ENCODE peak calls at places on chromosomes 4 and X, in eight cellular contexts. One of them, this sample, is unnamed.

GRCh38 chr4:8642651-8643321 is 50.2 kb downstream of the CPZ start:
- DNase-seq in NCI-H1048: no peak
- DNase-seq in choroid plexus epithelial cell: no peak
- DNase-seq in B cell: no peak
- DNase-seq in GM23248: no peak
- DNase-seq in activated naive CD4-positive, alpha-beta T cell: no peak
- DNase-seq in uterus: no peak
- DNase-seq in frontal cortex: no peak
- DNase-seq in this sample: no peak

GRCh38 chr4:26713563-26714145 is 129.8 kb downstream of the TBC1D19 start:
- DNase-seq in frontal cortex: no peak
- DNase-seq in B cell: no peak
- DNase-seq in choroid plexus epithelial cell: no peak
- DNase-seq in GM23248: no peak
- DNase-seq in NCI-H1048: no peak
- DNase-seq in activated naive CD4-positive, alpha-beta T cell: no peak
- DNase-seq in uterus: no peak
- DNase-seq in this sample: no peak

GRCh38 chr4:128006592-128006991 is 41.4 kb downstream of the ABHD18 start:
- DNase-seq in frontal cortex: no peak
- DNase-seq in NCI-H1048: no peak
- DNase-seq in GM23248: peak; percentile 5
- DNase-seq in B cell: no peak
- DNase-seq in choroid plexus epithelial cell: peak; percentile 59
- DNase-seq in uterus: no peak
- DNase-seq in activated naive CD4-positive, alpha-beta T cell: no peak
- DNase-seq in this sample: no peak

GRCh38 chrX:40845331-40845911 is 110.1 kb upstream of the MED14 start:
- DNase-seq in frontal cortex: no peak
- DNase-seq in NCI-H1048: no peak
- DNase-seq in choroid plexus epithelial cell: peak; percentile 95
- DNase-seq in GM23248: peak; percentile 94
- DNase-seq in B cell: no peak
- DNase-seq in uterus: peak; percentile 29
- DNase-seq in activated naive CD4-positive, alpha-beta T cell: no peak
- DNase-seq in this sample: no peak

GRCh38 chr4:185276036-185276435 is 66.6 kb downstream of the SNX25 start:
- DNase-seq in B cell: no peak
- DNase-seq in GM23248: peak; percentile 75
- DNase-seq in frontal cortex: no peak
- DNase-seq in uterus: no peak
- DNase-seq in choroid plexus epithelial cell: peak; percentile 52
- DNase-seq in NCI-H1048: no peak
- DNase-seq in activated naive CD4-positive, alpha-beta T cell: no peak
- DNase-seq in this sample: no peak

GRCh38 chrX:7606253-7606652 is 236.7 kb upstream of the VCX start:
- DNase-seq in choroid plexus epithelial cell: no peak
- DNase-seq in GM23248: no peak
- DNase-seq in B cell: no peak
- DNase-seq in activated naive CD4-positive, alpha-beta T cell: no peak
- DNase-seq in NCI-H1048: no peak
- DNase-seq in uterus: no peak
- DNase-seq in frontal cortex: no peak
- DNase-seq in this sample: no peak

GRCh38 chr4:39576268-39576667 is 49.0 kb upstream of the UGDH start:
- DNase-seq in choroid plexus epithelial cell: no peak
- DNase-seq in NCI-H1048: no peak
- DNase-seq in B cell: no peak
- DNase-seq in uterus: no peak
- DNase-seq in frontal cortex: no peak
- DNase-seq in activated naive CD4-positive, alpha-beta T cell: no peak
- DNase-seq in GM23248: peak; percentile 29
- DNase-seq in this sample: no peak

GRCh38 chr4:150591904-150592303 is 10.0 kb downstream of the MAB21L2 start:
- DNase-seq in B cell: no peak
- DNase-seq in frontal cortex: no peak
- DNase-seq in GM23248: no peak
- DNase-seq in uterus: no peak
- DNase-seq in NCI-H1048: no peak
- DNase-seq in activated naive CD4-positive, alpha-beta T cell: no peak
- DNase-seq in choroid plexus epithelial cell: no peak
- DNase-seq in this sample: no peak

GRCh38 chrX:134294548-134294947 is 57.6 kb downstream of the CCDC160 start:
- DNase-seq in GM23248: peak; percentile 17
- DNase-seq in uterus: no peak
- DNase-seq in activated naive CD4-positive, alpha-beta T cell: no peak
- DNase-seq in choroid plexus epithelial cell: peak; percentile 31
- DNase-seq in B cell: no peak
- DNase-seq in frontal cortex: no peak
- DNase-seq in NCI-H1048: no peak
- DNase-seq in this sample: no peak

GRCh38 chr4:3330682-3331081 is 37.9 kb downstream of the RGS12 start:
- DNase-seq in uterus: no peak
- DNase-seq in NCI-H1048: no peak
- DNase-seq in activated naive CD4-positive, alpha-beta T cell: no peak
- DNase-seq in frontal cortex: no peak
- DNase-seq in B cell: peak; percentile 15
- DNase-seq in GM23248: no peak
- DNase-seq in choroid plexus epithelial cell: no peak
- DNase-seq in this sample: no peak

GRCh38 chr4:169540774-169541173 is 71.6 kb downstream of the NEK1 start:
- DNase-seq in GM23248: peak; percentile 33
- DNase-seq in frontal cortex: no peak
- DNase-seq in uterus: no peak
- DNase-seq in B cell: no peak
- DNase-seq in activated naive CD4-positive, alpha-beta T cell: no peak
- DNase-seq in NCI-H1048: no peak
- DNase-seq in choroid plexus epithelial cell: no peak
- DNase-seq in this sample: no peak

GRCh38 chrX:50643525-50644137 is 170.4 kb downstream of the SHROOM4 start:
- DNase-seq in choroid plexus epithelial cell: no peak
- DNase-seq in B cell: no peak
- DNase-seq in GM23248: no peak
- DNase-seq in frontal cortex: no peak
- DNase-seq in activated naive CD4-positive, alpha-beta T cell: no peak
- DNase-seq in uterus: no peak
- DNase-seq in NCI-H1048: no peak
- DNase-seq in this sample: no peak

GRCh38 chrX:153707406-153707805 is 16.8 kb downstream of the BCAP31 start:
- DNase-seq in choroid plexus epithelial cell: no peak
- DNase-seq in uterus: no peak
- DNase-seq in activated naive CD4-positive, alpha-beta T cell: no peak
- DNase-seq in B cell: no peak
- DNase-seq in frontal cortex: no peak
- DNase-seq in GM23248: no peak
- DNase-seq in NCI-H1048: no peak
- DNase-seq in this sample: no peak

GRCh38 chr4:82128355-82128754 is 245.4 kb downstream of the HNRNPD start:
- DNase-seq in B cell: no peak
- DNase-seq in NCI-H1048: no peak
- DNase-seq in choroid plexus epithelial cell: no peak
- DNase-seq in GM23248: no peak
- DNase-seq in activated naive CD4-positive, alpha-beta T cell: no peak
- DNase-seq in frontal cortex: no peak
- DNase-seq in uterus: no peak
- DNase-seq in this sample: no peak

GRCh38 chrX:115652221-115652620 is 91.2 kb downstream of the PLS3 start:
- DNase-seq in GM23248: no peak
- DNase-seq in uterus: no peak
- DNase-seq in choroid plexus epithelial cell: peak; percentile 55
- DNase-seq in B cell: no peak
- DNase-seq in NCI-H1048: no peak
- DNase-seq in frontal cortex: no peak
- DNase-seq in activated naive CD4-positive, alpha-beta T cell: no peak
- DNase-seq in this sample: no peak

GRCh38 chr4:134326866-134327265 is 125.3 kb upstream of the PABPC4L start:
- DNase-seq in B cell: no peak
- DNase-seq in frontal cortex: no peak
- DNase-seq in NCI-H1048: no peak
- DNase-seq in uterus: no peak
- DNase-seq in activated naive CD4-positive, alpha-beta T cell: no peak
- DNase-seq in GM23248: no peak
- DNase-seq in choroid plexus epithelial cell: no peak
- DNase-seq in this sample: no peak

GRCh38 chrX:110414679-110415439 is 56.2 kb downstream of the RTL9 start:
- DNase-seq in B cell: no peak
- DNase-seq in NCI-H1048: no peak
- DNase-seq in activated naive CD4-positive, alpha-beta T cell: no peak
- DNase-seq in uterus: no peak
- DNase-seq in frontal cortex: no peak
- DNase-seq in GM23248: peak; percentile 79
- DNase-seq in choroid plexus epithelial cell: peak; percentile 23
- DNase-seq in this sample: no peak

GRCh38 chrX:72126048-72126415 is 5.7 kb downstream of the RTL5 start:
- DNase-seq in NCI-H1048: no peak
- DNase-seq in B cell: no peak
- DNase-seq in GM23248: no peak
- DNase-seq in frontal cortex: no peak
- DNase-seq in uterus: no peak
- DNase-seq in choroid plexus epithelial cell: peak; percentile 46
- DNase-seq in activated naive CD4-positive, alpha-beta T cell: no peak
- DNase-seq in this sample: no peak

GRCh38 chr4:80138556-80139538 is 58.5 kb upstream of the PRDM8 start:
- DNase-seq in frontal cortex: no peak
- DNase-seq in choroid plexus epithelial cell: peak; percentile 76
- DNase-seq in uterus: no peak
- DNase-seq in activated naive CD4-positive, alpha-beta T cell: peak; percentile 15
- DNase-seq in NCI-H1048: no peak
- DNase-seq in B cell: no peak
- DNase-seq in GM23248: peak; percentile 68
- DNase-seq in this sample: no peak

GRCh38 chrX:140501940-140502468 is 2.9 kb downstream of the SOX3 start:
- DNase-seq in choroid plexus epithelial cell: no peak
- DNase-seq in activated naive CD4-positive, alpha-beta T cell: no peak
- DNase-seq in B cell: no peak
- DNase-seq in GM23248: no peak
- DNase-seq in frontal cortex: no peak
- DNase-seq in NCI-H1048: no peak
- DNase-seq in uterus: no peak
- DNase-seq in this sample: no peak

GRCh38 chr4:153001626-153002025 is 65.5 kb downstream of the FHDC1 start:
- DNase-seq in NCI-H1048: no peak
- DNase-seq in frontal cortex: no peak
- DNase-seq in GM23248: no peak
- DNase-seq in choroid plexus epithelial cell: no peak
- DNase-seq in uterus: no peak
- DNase-seq in B cell: no peak
- DNase-seq in activated naive CD4-positive, alpha-beta T cell: no peak
- DNase-seq in this sample: no peak

GRCh38 chrX:120823554-120823953 is 52.1 kb downstream of the CT47B1 start:
- DNase-seq in choroid plexus epithelial cell: peak; percentile 42
- DNase-seq in frontal cortex: no peak
- DNase-seq in GM23248: no peak
- DNase-seq in NCI-H1048: no peak
- DNase-seq in activated naive CD4-positive, alpha-beta T cell: no peak
- DNase-seq in B cell: no peak
- DNase-seq in uterus: no peak
- DNase-seq in this sample: no peak

GRCh38 chrX:2284601-2285000 is 216.2 kb downstream of the DHRSX start:
- DNase-seq in choroid plexus epithelial cell: peak; percentile 53
- DNase-seq in NCI-H1048: no peak
- DNase-seq in uterus: no peak
- DNase-seq in frontal cortex: no peak
- DNase-seq in activated naive CD4-positive, alpha-beta T cell: no peak
- DNase-seq in B cell: no peak
- DNase-seq in GM23248: no peak
- DNase-seq in this sample: no peak

GRCh38 chrX:71251456-71251973 is 2.4 kb downstream of the ZMYM3 start:
- DNase-seq in choroid plexus epithelial cell: peak; percentile 16
- DNase-seq in NCI-H1048: no peak
- DNase-seq in B cell: no peak
- DNase-seq in uterus: no peak
- DNase-seq in activated naive CD4-positive, alpha-beta T cell: no peak
- DNase-seq in frontal cortex: no peak
- DNase-seq in GM23248: no peak
- DNase-seq in this sample: no peak

GRCh38 chr4:30863031-30863430 is 142.9 kb downstream of the PCDH7 start:
- DNase-seq in choroid plexus epithelial cell: peak; percentile 40
- DNase-seq in NCI-H1048: no peak
- DNase-seq in GM23248: peak; percentile 2
- DNase-seq in uterus: no peak
- DNase-seq in activated naive CD4-positive, alpha-beta T cell: no peak
- DNase-seq in B cell: no peak
- DNase-seq in frontal cortex: no peak
- DNase-seq in this sample: no peak

GRCh38 chr4:138401330-138401729 is 159.2 kb upstream of the SLC7A11 start:
- DNase-seq in frontal cortex: no peak
- DNase-seq in activated naive CD4-positive, alpha-beta T cell: no peak
- DNase-seq in choroid plexus epithelial cell: peak; percentile 54
- DNase-seq in B cell: no peak
- DNase-seq in NCI-H1048: no peak
- DNase-seq in GM23248: no peak
- DNase-seq in uterus: peak; percentile 80
- DNase-seq in this sample: no peak

GRCh38 chrX:16096131-16096530 is 27.2 kb upstream of the GRPR start:
- DNase-seq in uterus: no peak
- DNase-seq in NCI-H1048: no peak
- DNase-seq in choroid plexus epithelial cell: no peak
- DNase-seq in frontal cortex: no peak
- DNase-seq in activated naive CD4-positive, alpha-beta T cell: no peak
- DNase-seq in B cell: no peak
- DNase-seq in GM23248: no peak
- DNase-seq in this sample: no peak

GRCh38 chrX:138006176-138006575 is 440.2 kb downstream of the ZIC3 start:
- DNase-seq in activated naive CD4-positive, alpha-beta T cell: no peak
- DNase-seq in NCI-H1048: no peak
- DNase-seq in uterus: no peak
- DNase-seq in GM23248: no peak
- DNase-seq in B cell: no peak
- DNase-seq in frontal cortex: no peak
- DNase-seq in choroid plexus epithelial cell: no peak
- DNase-seq in this sample: no peak

GRCh38 chr4:39565925-39566630 is 38.8 kb upstream of the UGDH start:
- DNase-seq in B cell: no peak
- DNase-seq in frontal cortex: no peak
- DNase-seq in choroid plexus epithelial cell: peak; percentile 84
- DNase-seq in GM23248: peak; percentile 94
- DNase-seq in uterus: no peak
- DNase-seq in activated naive CD4-positive, alpha-beta T cell: no peak
- DNase-seq in NCI-H1048: no peak
- DNase-seq in this sample: no peak

GRCh38 chr4:17284323-17285175 is 227.3 kb downstream of the QDPR start:
- DNase-seq in B cell: no peak
- DNase-seq in frontal cortex: no peak
- DNase-seq in GM23248: peak; percentile 5
- DNase-seq in activated naive CD4-positive, alpha-beta T cell: no peak
- DNase-seq in uterus: no peak
- DNase-seq in choroid plexus epithelial cell: no peak
- DNase-seq in NCI-H1048: no peak
- DNase-seq in this sample: no peak

GRCh38 chr4:151850751-151851150 is 89.9 kb upstream of the GATB start:
- DNase-seq in B cell: no peak
- DNase-seq in activated naive CD4-positive, alpha-beta T cell: no peak
- DNase-seq in frontal cortex: no peak
- DNase-seq in GM23248: peak; percentile 75
- DNase-seq in NCI-H1048: no peak
- DNase-seq in choroid plexus epithelial cell: peak; percentile 51
- DNase-seq in uterus: no peak
- DNase-seq in this sample: no peak

GRCh38 chrX:45353462-45353861 is 152.8 kb upstream of the DIPK2B start:
- DNase-seq in B cell: no peak
- DNase-seq in uterus: no peak
- DNase-seq in frontal cortex: no peak
- DNase-seq in activated naive CD4-positive, alpha-beta T cell: no peak
- DNase-seq in GM23248: peak; percentile 23
- DNase-seq in NCI-H1048: no peak
- DNase-seq in choroid plexus epithelial cell: no peak
- DNase-seq in this sample: no peak

GRCh38 chr4:151195801-151196200 is 81.2 kb upstream of the PRSS48 start:
- DNase-seq in frontal cortex: no peak
- DNase-seq in GM23248: peak; percentile 86
- DNase-seq in choroid plexus epithelial cell: peak; percentile 68
- DNase-seq in uterus: no peak
- DNase-seq in activated naive CD4-positive, alpha-beta T cell: no peak
- DNase-seq in B cell: no peak
- DNase-seq in NCI-H1048: no peak
- DNase-seq in this sample: no peak

GRCh38 chr4:138910914-138911336 is 104.7 kb upstream of the NOCT start:
- DNase-seq in uterus: peak; percentile 63
- DNase-seq in GM23248: peak; percentile 93
- DNase-seq in activated naive CD4-positive, alpha-beta T cell: no peak
- DNase-seq in choroid plexus epithelial cell: peak; percentile 92
- DNase-seq in B cell: no peak
- DNase-seq in NCI-H1048: no peak
- DNase-seq in frontal cortex: peak; percentile 34
- DNase-seq in this sample: no peak